ENCODE peak calls at places on chromosome 13, in four cellular contexts. E is uterus, Q is K562, Y is GM12891. G is an unnamed sample.

GRCh38 chr13:113724780-113725315 is 34.2 kb upstream of the TMEM255B start:
- DNase-seq in Q (peak), Y (peak), E (peak), G (peak)

GRCh38 chr13:26022538-26023292 is 29.1 kb downstream of the SHISA2 start:
- DNase-seq in E (no peak), Y (no peak), Q (no peak), G (peak)

GRCh38 chr13:77323858-77324257 is 3.0 kb downstream of the MYCBP2 start:
- DNase-seq in E (no peak), Q (no peak), Y (no peak), G (no peak)

GRCh38 chr13:73368608-73369007 is 309.8 kb downstream of the KLF5 start:
- DNase-seq in Q (no peak), Y (no peak), E (no peak), G (no peak)

GRCh38 chr13:75637101-75637774 is 1.1 kb downstream of the LMO7 start:
- DNase-seq in Q (no peak), E (no peak), Y (peak), G (no peak)

GRCh38 chr13:79674765-79675515 is 194.0 kb downstream of the NDFIP2 start:
- DNase-seq in Q (no peak), E (no peak), Y (no peak), G (no peak)

GRCh38 chr13:38325426-38325825 is 24.2 kb upstream of the UFM1 start:
- DNase-seq in Y (no peak), Q (no peak), E (no peak), G (no peak)

GRCh38 chr13:76697277-76697676 is 188.9 kb downstream of the KCTD12 start:
- DNase-seq in Q (no peak), Y (no peak), E (no peak), G (no peak)

GRCh38 chr13:77545626-77546412 is 10.3 kb downstream of the SCEL start:
- DNase-seq in Y (no peak), E (no peak), Q (no peak), G (no peak)

GRCh38 chr13:98978280-98978679 is 416 bp upstream of the DOCK9 start:
- DNase-seq in E (no peak), Y (no peak), Q (no peak), G (peak)
- TF ChIP-seq POLR2A in E (no peak), Y (no peak), Q (no peak), G (no peak)

GRCh38 chr13:44692173-44692713 is 116.1 kb upstream of the TSC22D1 start:
- DNase-seq in E (no peak), Y (no peak), Q (peak), G (no peak)
- TF ChIP-seq POLR2A in E (no peak), Y (peak), Q (peak), G (peak)

GRCh38 chr13:49495783-49496762 is at the start of gene PHF11:
- DNase-seq in E (peak), Q (peak), Y (peak), G (peak)
- TF ChIP-seq POLR2A in E (no peak), Q (peak), Y (peak), G (peak)

GRCh38 chr13:109155301-109155761 is 525.9 kb downstream of the MYO16 start:
- DNase-seq in Q (no peak), E (no peak), Y (no peak), G (peak)
- TF ChIP-seq POLR2A in Q (no peak), E (no peak), Y (no peak), G (no peak)

GRCh38 chr13:109667754-109668360 is 118.5 kb downstream of the IRS2 start:
- DNase-seq in Y (no peak), Q (no peak), E (no peak), G (no peak)

GRCh38 chr13:109668433-109669233 is 117.8 kb downstream of the IRS2 start:
- DNase-seq in Q (no peak), E (no peak), Y (no peak), G (no peak)

GRCh38 chr13:109665781-109666249 is 120.6 kb downstream of the IRS2 start:
- DNase-seq in Y (no peak), Q (no peak), E (no peak), G (no peak)

GRCh38 chr13:109665211-109665610 is 121.2 kb downstream of the IRS2 start:
- DNase-seq in E (no peak), Y (no peak), Q (no peak), G (no peak)

DNA sequence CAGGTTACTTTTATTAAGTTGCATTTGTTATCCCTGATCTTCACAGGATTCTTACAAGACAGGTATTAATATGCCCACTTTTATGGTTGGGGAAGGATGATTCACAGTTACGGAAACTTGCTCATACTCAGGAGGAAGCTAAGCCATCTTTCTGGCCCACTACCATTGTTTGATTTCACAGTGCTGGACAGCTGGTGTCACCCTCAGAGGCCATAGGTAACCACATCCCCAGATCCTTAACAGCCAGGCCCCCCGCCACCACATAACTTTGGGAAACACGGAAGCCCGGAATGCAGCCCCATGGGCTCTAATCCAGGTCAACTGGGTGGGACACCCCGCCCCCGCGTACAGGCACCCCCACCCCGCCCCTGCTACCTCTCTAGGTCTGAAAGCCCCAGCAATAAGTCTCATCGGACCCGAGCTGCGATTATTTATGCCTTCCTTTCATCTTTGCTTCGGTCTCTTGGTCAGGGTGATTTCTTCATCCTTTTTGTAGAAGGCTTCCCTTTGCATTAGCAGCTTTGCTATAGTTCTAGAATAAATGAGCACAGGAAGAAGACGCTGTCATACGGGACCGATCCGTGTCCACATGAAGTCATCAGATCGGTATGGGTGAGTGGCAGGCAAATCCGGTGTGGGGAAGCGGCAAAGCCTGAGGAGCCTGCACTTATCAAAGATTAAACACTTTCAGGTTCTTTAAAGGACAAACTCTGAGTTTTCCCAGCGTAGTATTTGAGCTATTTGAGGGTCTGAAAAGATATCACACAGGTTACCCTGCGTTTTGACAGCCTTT is 119.5 kb downstream of the IRS2 start:
- DNase-seq in Q (no peak), E (no peak), Y (no peak), G (peak)
- TF ChIP-seq POLR2A in Q (no peak), E (no peak), Y (no peak), G (no peak)

DNA sequence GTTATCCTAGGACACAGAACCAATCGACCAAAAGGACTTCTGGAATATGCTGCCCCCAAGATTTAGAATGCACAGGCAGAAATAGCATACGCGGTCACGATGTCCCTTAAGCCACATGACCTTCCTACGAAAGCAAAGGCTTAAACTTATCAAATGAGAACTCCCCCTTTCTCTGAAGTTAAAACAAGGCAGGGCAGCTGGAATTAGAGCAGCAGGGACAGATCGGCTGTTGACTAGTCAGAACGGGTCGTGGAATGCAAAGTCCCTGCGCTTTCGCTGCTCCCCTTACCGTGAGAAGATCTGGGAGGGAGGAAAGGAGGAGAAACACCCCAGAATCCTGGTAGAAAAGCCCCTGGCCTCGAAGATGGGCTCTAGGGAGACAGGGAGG is 799 bp upstream of the USPL1 start:
- DNase-seq in Q (peak), E (peak), Y (no peak), G (peak)
- TF ChIP-seq POLR2A in Q (peak), E (no peak), Y (peak), G (peak)

GRCh38 chr13:50123862-50124535 is 108.8 kb downstream of the KCNRG start:
- DNase-seq in Q (no peak), E (peak), Y (peak), G (peak)
- TF ChIP-seq POLR2A in Q (peak), E (peak), Y (no peak), G (peak)

DNA sequence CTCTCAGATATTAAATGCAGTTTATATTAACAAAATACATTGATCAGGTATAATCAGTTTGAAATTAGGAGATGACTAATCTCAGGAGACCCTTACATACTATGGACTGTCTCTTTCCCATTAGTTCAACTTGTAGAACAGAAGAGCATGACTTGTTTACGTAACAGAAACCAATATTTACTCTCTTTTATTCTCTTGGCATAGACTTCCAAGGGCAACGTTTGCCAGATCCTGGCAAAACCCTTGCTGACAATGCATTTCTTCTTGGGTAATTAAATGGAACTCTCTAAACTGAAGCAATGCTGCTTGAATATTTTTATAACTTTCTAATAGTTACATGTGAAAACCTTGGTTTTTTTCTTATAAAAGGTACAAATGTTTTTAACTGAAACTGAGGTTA is 68.3 kb upstream of the MYO16 start:
- DNase-seq in Y (no peak), Q (no peak), E (no peak), G (no peak)
- TF ChIP-seq POLR2A in Y (no peak), Q (no peak), E (no peak), G (no peak)

DNA sequence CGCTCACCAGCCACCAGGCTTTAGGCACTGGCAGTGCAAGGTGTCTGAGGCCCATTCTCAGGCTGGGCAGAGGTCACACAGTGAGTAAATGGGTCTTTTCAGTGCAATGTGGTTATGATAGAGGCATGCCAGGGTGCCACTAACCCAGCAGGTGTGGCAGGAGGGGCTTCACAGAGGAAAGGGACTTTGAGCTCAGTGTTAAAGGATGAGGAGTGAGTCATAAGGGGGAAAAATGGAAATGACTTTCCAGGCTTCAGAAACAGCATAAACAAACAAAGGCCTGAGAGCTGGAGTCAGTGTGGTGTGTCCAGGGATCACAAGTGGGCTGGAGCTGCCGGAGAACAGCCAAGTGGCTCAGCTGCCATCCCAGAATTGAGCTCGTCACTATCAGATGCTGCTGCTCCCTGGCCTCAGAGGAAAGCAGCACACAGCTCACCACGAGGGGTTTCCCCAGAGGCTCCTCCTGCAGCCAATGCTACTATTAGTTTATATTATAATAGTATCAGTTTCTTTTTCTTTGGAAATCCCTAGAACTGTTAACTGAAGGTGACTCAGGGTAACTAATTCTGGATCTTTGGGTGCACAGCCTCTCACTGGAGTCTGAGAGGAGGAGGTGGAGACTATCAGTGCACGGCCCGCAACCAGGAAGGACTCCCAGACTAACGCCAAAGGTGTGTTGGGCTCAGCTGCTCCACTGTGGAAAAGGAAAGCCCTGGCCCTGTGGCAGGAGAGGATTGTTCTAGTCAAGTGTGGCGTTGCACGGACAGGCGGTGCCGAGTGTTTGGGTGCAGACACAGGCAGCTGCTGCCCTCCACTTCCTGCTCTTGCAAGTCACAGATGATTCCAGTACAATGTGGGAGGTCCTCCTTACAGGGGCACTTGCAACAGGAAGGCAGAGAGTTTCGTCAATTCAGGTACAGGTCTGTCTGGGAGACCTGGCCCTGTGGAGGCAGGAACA is 39.5 kb downstream of the DHRS12 start:
- DNase-seq in Q (no peak), Y (peak), E (peak), G (no peak)
- TF ChIP-seq POLR2A in Q (no peak), Y (peak), E (no peak), G (no peak)

GRCh38 chr13:99498304-99499161 is 2.7 kb upstream of the TM9SF2 start:
- DNase-seq in E (peak), Y (peak), Q (peak), G (peak)
- TF ChIP-seq POLR2A in E (peak), Y (peak), Q (peak), G (peak)

G was measured in H54.